ENCODE peak calls at places on chromosomes 13 and 19, in ten cellular contexts. One of them, this sample, is unnamed.

GRCh38 chr19:18541258-18541991 is 1.9 kb downstream of the FKBP8 start:
- DNase-seq in esophagus squamous epithelium: no peak
- DNase-seq in heart left ventricle: no peak
- DNase-seq in ovary: no peak
- DNase-seq in transverse colon: no peak
- DNase-seq in H1: no peak
- DNase-seq in breast epithelium: no peak
- DNase-seq in body of pancreas: no peak
- DNase-seq in lower leg skin: no peak
- DNase-seq in sigmoid colon: no peak
- DNase-seq in this sample: no peak

GRCh38 chr19:54133312-54133956 is 4.1 kb upstream of the CNOT3 start:
- DNase-seq in body of pancreas: no peak
- DNase-seq in transverse colon: no peak
- DNase-seq in lower leg skin: no peak
- DNase-seq in esophagus squamous epithelium: peak
- DNase-seq in heart left ventricle: no peak
- DNase-seq in breast epithelium: no peak
- DNase-seq in H1: peak
- DNase-seq in sigmoid colon: no peak
- DNase-seq in ovary: no peak
- DNase-seq in this sample: no peak

GRCh38 chr13:33259296-33259695 is 26.3 kb downstream of the STARD13 start:
- DNase-seq in ovary: no peak
- DNase-seq in breast epithelium: no peak
- DNase-seq in esophagus squamous epithelium: no peak
- DNase-seq in body of pancreas: no peak
- DNase-seq in lower leg skin: no peak
- DNase-seq in heart left ventricle: no peak
- DNase-seq in H1: no peak
- DNase-seq in sigmoid colon: no peak
- DNase-seq in transverse colon: no peak
- DNase-seq in this sample: no peak

GRCh38 chr19:18160441-18160791 is 7.5 kb downstream of the PIK3R2 start:
- DNase-seq in heart left ventricle: no peak
- DNase-seq in transverse colon: no peak
- DNase-seq in body of pancreas: no peak
- DNase-seq in ovary: no peak
- DNase-seq in H1: no peak
- DNase-seq in lower leg skin: no peak
- DNase-seq in sigmoid colon: no peak
- DNase-seq in esophagus squamous epithelium: no peak
- DNase-seq in breast epithelium: no peak
- DNase-seq in this sample: no peak

GRCh38 chr13:95524270-95524901 is 28.1 kb upstream of the CLDN10 start:
- DNase-seq in H1: no peak
- DNase-seq in breast epithelium: no peak
- DNase-seq in lower leg skin: no peak
- DNase-seq in body of pancreas: no peak
- DNase-seq in heart left ventricle: no peak
- DNase-seq in sigmoid colon: no peak
- DNase-seq in ovary: no peak
- DNase-seq in transverse colon: no peak
- DNase-seq in esophagus squamous epithelium: no peak
- DNase-seq in this sample: no peak

GRCh38 chr19:13208131-13208963 is 58.1 kb downstream of the IER2 start:
- DNase-seq in breast epithelium: peak
- DNase-seq in ovary: peak
- DNase-seq in heart left ventricle: peak
- DNase-seq in lower leg skin: no peak
- DNase-seq in sigmoid colon: peak
- DNase-seq in body of pancreas: no peak
- DNase-seq in transverse colon: peak
- DNase-seq in esophagus squamous epithelium: no peak
- DNase-seq in H1: no peak
- DNase-seq in this sample: peak

GRCh38 chr13:45575146-45575829 is 40.3 kb downstream of the ERICH6B start:
- DNase-seq in transverse colon: no peak
- DNase-seq in H1: no peak
- DNase-seq in body of pancreas: no peak
- DNase-seq in lower leg skin: peak
- DNase-seq in ovary: no peak
- DNase-seq in esophagus squamous epithelium: no peak
- DNase-seq in breast epithelium: no peak
- DNase-seq in sigmoid colon: no peak
- DNase-seq in heart left ventricle: no peak
- DNase-seq in this sample: no peak

GRCh38 chr13:32135655-32136054 is 104.1 kb downstream of the FRY start:
- DNase-seq in lower leg skin: no peak
- DNase-seq in heart left ventricle: no peak
- DNase-seq in H1: no peak
- DNase-seq in body of pancreas: no peak
- DNase-seq in transverse colon: no peak
- DNase-seq in esophagus squamous epithelium: no peak
- DNase-seq in ovary: no peak
- DNase-seq in breast epithelium: no peak
- DNase-seq in sigmoid colon: no peak
- DNase-seq in this sample: no peak

GRCh38 chr13:67045357-67045756 is 184.8 kb downstream of the PCDH9 start:
- DNase-seq in heart left ventricle: no peak
- DNase-seq in H1: no peak
- DNase-seq in esophagus squamous epithelium: no peak
- DNase-seq in breast epithelium: no peak
- DNase-seq in lower leg skin: no peak
- DNase-seq in transverse colon: no peak
- DNase-seq in sigmoid colon: no peak
- DNase-seq in body of pancreas: no peak
- DNase-seq in ovary: no peak
- DNase-seq in this sample: no peak

DNA sequence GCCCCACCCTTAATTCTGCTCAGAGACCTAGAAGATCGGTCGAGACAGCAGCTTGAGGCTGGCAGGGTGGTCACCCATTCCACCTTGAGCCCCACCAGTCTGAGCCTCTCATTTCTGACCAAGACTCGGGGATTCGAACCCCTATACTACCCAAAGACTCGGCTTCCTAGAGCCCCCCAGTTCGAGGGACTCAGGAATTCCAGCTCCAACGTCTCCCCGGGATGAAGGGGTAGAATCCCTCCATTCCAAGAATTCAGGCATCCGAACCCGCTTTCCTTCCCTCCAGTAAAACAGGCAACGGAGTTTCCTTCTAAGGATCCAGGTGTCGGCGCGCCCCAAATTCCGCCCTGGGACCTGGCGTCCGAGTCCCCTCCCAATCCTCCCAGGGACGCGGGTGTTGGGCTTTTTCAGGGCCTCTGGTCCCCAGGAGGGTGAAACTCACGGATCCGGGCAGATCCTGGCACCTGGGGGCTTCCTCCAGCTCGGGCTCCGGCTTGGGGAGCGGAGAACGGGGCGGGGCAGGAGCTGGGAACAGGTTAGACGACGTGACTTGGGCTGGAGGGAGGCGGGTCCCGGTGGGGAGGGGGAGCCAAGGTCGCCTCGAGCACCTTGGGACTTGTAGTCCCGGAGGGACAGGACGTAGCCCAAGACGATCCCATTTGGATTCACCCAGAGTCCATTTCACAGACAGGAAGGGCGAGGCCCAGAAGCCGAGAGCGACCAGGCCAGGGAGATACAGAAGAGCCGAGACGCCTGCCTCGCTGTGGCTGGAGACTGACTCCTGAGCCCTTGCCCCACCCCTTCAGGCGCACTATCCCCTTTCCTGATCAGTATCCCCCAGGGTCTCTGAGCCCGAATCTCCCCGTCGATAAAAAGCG is at the start of gene PPP1R13L:
- DNase-seq in breast epithelium: peak
- DNase-seq in H1: peak
- DNase-seq in transverse colon: peak
- DNase-seq in lower leg skin: peak
- DNase-seq in ovary: peak
- DNase-seq in esophagus squamous epithelium: no peak
- DNase-seq in heart left ventricle: peak
- DNase-seq in body of pancreas: peak
- DNase-seq in sigmoid colon: peak
- DNase-seq in this sample: peak
- TF ChIP-seq POLR2A in breast epithelium: peak
- TF ChIP-seq POLR2A in H1: no peak
- TF ChIP-seq POLR2A in transverse colon: peak
- TF ChIP-seq POLR2A in lower leg skin: no peak
- TF ChIP-seq POLR2A in ovary: no peak
- TF ChIP-seq POLR2A in esophagus squamous epithelium: no peak
- TF ChIP-seq POLR2A in heart left ventricle: peak
- TF ChIP-seq POLR2A in body of pancreas: peak
- TF ChIP-seq POLR2A in sigmoid colon: no peak
- TF ChIP-seq POLR2A in this sample: no peak

DNA sequence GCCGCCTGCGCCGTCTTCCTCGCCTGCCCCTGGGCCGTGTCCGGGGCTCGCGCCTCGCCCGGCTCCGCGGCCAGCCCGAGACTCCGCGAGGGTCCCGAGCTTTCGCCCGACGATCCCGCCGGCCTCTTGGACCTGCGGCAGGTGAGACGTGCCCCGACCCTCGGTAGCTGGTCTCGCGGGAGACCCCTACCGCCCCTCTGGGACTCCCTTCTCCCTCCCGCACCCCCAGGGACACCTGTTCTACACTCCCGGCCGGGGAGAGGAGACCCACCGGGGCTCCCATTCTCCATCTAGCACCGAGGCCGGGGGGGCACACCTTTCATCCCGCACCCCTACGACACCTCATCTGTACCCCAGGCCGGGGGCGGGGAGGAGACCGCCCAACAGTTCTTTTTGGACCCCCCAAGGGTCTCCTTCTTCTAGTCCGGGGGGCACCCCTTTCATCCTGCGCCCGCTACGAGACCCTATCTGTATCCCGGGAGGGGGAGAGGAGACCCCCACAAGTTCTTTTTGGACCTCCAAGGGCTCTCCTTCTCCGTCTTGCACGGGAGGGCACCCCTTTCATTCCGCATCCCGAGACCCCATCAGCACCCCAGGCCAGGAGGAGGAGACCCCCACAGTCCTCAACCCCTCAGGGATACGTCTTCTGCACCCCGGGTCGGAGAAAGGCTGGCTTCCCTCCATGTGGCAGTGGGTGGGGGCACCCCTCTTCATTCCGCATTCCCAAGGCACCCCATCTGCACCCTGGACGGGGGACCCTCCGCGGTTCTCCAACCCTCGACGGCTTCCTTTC is 533 bp downstream of the TNFSF9 start:
- DNase-seq in H1: no peak
- DNase-seq in esophagus squamous epithelium: no peak
- DNase-seq in sigmoid colon: no peak
- DNase-seq in transverse colon: no peak
- DNase-seq in heart left ventricle: no peak
- DNase-seq in breast epithelium: no peak
- DNase-seq in ovary: no peak
- DNase-seq in lower leg skin: no peak
- DNase-seq in body of pancreas: no peak
- DNase-seq in this sample: no peak
- H3K4me3 ChIP-seq in H1: peak
- H3K4me3 ChIP-seq in esophagus squamous epithelium: peak
- H3K4me3 ChIP-seq in sigmoid colon: peak
- H3K4me3 ChIP-seq in transverse colon: peak
- H3K4me3 ChIP-seq in heart left ventricle: peak
- H3K4me3 ChIP-seq in breast epithelium: peak
- H3K4me3 ChIP-seq in ovary: peak
- H3K4me3 ChIP-seq in lower leg skin: peak
- H3K4me3 ChIP-seq in body of pancreas: no peak
- H3K4me3 ChIP-seq in this sample: peak

GRCh38 chr19:28207244-28207643 is 1005.7 kb downstream of the UQCRFS1 start:
- DNase-seq in body of pancreas: no peak
- DNase-seq in heart left ventricle: no peak
- DNase-seq in esophagus squamous epithelium: no peak
- DNase-seq in H1: no peak
- DNase-seq in breast epithelium: no peak
- DNase-seq in ovary: no peak
- DNase-seq in sigmoid colon: no peak
- DNase-seq in lower leg skin: peak
- DNase-seq in transverse colon: no peak
- DNase-seq in this sample: no peak

GRCh38 chr19:28213476-28214082 is 999.4 kb downstream of the UQCRFS1 start:
- DNase-seq in ovary: no peak
- DNase-seq in body of pancreas: no peak
- DNase-seq in transverse colon: no peak
- DNase-seq in esophagus squamous epithelium: no peak
- DNase-seq in breast epithelium: no peak
- DNase-seq in heart left ventricle: no peak
- DNase-seq in lower leg skin: no peak
- DNase-seq in H1: no peak
- DNase-seq in sigmoid colon: no peak
- DNase-seq in this sample: no peak

DNA sequence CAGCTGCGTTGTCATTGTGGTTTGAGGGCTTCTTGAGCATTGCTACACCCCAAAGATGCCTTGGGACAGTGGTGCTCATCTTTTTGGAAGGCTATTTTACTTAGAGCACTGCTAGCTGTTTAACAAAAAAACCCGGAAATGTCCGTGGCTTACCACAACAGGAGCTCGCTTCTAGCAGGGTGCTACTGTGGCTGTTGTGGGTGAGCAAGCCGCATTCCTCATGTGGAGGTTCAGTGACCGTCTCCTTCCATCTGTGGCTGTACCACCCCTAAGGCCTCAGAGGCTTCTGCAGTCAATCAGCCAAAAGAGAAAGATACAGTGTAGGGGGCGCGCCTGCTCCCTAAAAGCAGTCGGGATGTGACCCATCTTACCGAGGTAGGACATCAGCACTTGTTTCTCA is 1004.2 kb downstream of the UQCRFS1 start:
- DNase-seq in esophagus squamous epithelium: no peak
- DNase-seq in lower leg skin: no peak
- DNase-seq in heart left ventricle: no peak
- DNase-seq in breast epithelium: no peak
- DNase-seq in transverse colon: no peak
- DNase-seq in body of pancreas: no peak
- DNase-seq in sigmoid colon: no peak
- DNase-seq in H1: no peak
- DNase-seq in ovary: no peak
- DNase-seq in this sample: no peak
- TF ChIP-seq POLR2A in esophagus squamous epithelium: no peak
- TF ChIP-seq POLR2A in lower leg skin: no peak
- TF ChIP-seq POLR2A in heart left ventricle: no peak
- TF ChIP-seq POLR2A in breast epithelium: no peak
- TF ChIP-seq POLR2A in transverse colon: no peak
- TF ChIP-seq POLR2A in body of pancreas: no peak
- TF ChIP-seq POLR2A in sigmoid colon: no peak
- TF ChIP-seq POLR2A in H1: no peak
- TF ChIP-seq POLR2A in ovary: no peak
- TF ChIP-seq POLR2A in this sample: no peak

DNA sequence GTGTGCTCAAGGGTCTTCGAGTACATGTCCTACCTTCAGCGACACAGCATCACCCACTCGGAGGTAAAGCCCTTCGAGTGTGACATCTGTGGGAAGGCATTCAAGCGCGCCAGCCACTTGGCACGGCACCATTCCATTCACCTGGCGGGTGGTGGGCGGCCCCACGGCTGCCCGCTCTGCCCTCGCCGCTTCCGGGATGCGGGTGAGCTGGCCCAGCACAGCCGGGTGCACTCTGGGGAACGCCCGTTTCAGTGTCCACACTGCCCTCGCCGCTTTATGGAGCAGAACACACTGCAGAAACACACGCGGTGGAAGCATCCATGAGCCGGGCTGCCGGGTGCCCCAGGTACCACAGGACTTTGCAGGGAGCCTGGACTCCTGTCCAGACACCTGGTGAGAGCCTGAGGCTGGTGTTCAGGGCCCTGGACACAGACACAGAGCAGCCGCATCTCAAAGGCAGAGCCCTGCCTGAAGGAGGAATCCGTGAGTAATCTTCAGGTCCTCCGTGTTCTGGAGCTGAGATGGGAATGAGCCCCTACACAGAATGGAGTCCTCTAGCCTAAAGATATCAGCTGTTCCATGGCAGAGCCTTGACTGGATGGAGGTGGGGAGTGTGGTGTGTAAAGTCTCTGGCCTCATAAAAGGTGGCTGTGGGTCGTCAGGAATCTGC is 1.5 kb downstream of the ZNF581 start:
- DNase-seq in H1: no peak
- DNase-seq in esophagus squamous epithelium: no peak
- DNase-seq in ovary: peak
- DNase-seq in lower leg skin: no peak
- DNase-seq in sigmoid colon: no peak
- DNase-seq in body of pancreas: no peak
- DNase-seq in breast epithelium: no peak
- DNase-seq in transverse colon: no peak
- DNase-seq in heart left ventricle: no peak
- DNase-seq in this sample: no peak
- H3K4me3 ChIP-seq in H1: no peak
- H3K4me3 ChIP-seq in esophagus squamous epithelium: no peak
- H3K4me3 ChIP-seq in ovary: no peak
- H3K4me3 ChIP-seq in lower leg skin: no peak
- H3K4me3 ChIP-seq in sigmoid colon: no peak
- H3K4me3 ChIP-seq in body of pancreas: no peak
- H3K4me3 ChIP-seq in breast epithelium: no peak
- H3K4me3 ChIP-seq in transverse colon: no peak
- H3K4me3 ChIP-seq in heart left ventricle: no peak
- H3K4me3 ChIP-seq in this sample: no peak

This sample was measured in stomach.